ENCODE peak calls at places on chromosomes 5 and 9, in five cellular contexts. B is stomach, F is astrocyte, C is GM23248, A is sigmoid colon. J is an unnamed sample.

GRCh38 chr9:68975644-68976043 is 38.3 kb downstream of the PRKACG start:
- DNase-seq in C (no peak), F (no peak), A (no peak), B (no peak), J (no peak)

GRCh38 chr5:157918811-157919742 is 60.1 kb upstream of the CLINT1 start:
- DNase-seq in C (peak; percentile 14), F (no peak), A (no peak), B (peak; percentile 33), J (peak; percentile 62)

GRCh38 chr9:19788152-19788551 is 685 bp downstream of the SLC24A2 start:
- DNase-seq in F (no peak), C (no peak), B (no peak), A (no peak), J (no peak)

GRCh38 chr9:38380872-38381534 is 11.5 kb upstream of the ALDH1B1 start:
- DNase-seq in C (no peak), A (peak; percentile 42), B (no peak), F (peak; percentile 7), J (no peak)

GRCh38 chr5:7779019-7779662 is 71.8 kb downstream of the CFAP90 start:
- DNase-seq in F (peak; percentile 27), A (no peak), C (no peak), B (no peak), J (no peak)

GRCh38 chr5:59759600-59760357 is 133.7 kb downstream of the PDE4D start:
- DNase-seq in F (no peak), A (no peak), C (peak; percentile 36), B (no peak), J (no peak)

GRCh38 chr5:111902436-111902835 is 145.4 kb upstream of the NREP start:
- DNase-seq in B (no peak), F (no peak), C (no peak), A (no peak), J (no peak)

GRCh38 chr9:106310782-106311181 is 552.2 kb upstream of the ZNF462 start:
- DNase-seq in C (no peak), B (no peak), A (no peak), F (no peak), J (no peak)

GRCh38 chr9:86098793-86099694 is at the start of gene GOLM1:
- DNase-seq in B (peak; percentile 58), A (peak; percentile 73), C (peak; percentile 89), F (peak; percentile 44), J (no peak)

GRCh38 chr5:170753311-170753710 is 30.2 kb upstream of the GABRP start:
- DNase-seq in A (no peak), C (no peak), B (no peak), F (no peak), J (no peak)

GRCh38 chr9:2802494-2802921 is 41.4 kb downstream of the PUM3 start:
- DNase-seq in C (peak; percentile 39), B (no peak), F (no peak), A (no peak), J (no peak)

GRCh38 chr5:33237471-33237870 is 203.3 kb upstream of the TARS1 start:
- DNase-seq in F (no peak), A (no peak), C (no peak), B (no peak), J (no peak)

GRCh38 chr9:110797611-110798010 is 129.0 kb downstream of the MUSK start:
- DNase-seq in C (peak; percentile 49), F (peak; percentile 79), B (no peak), A (no peak), J (no peak)

GRCh38 chr9:130526854-130527650 is 52.3 kb upstream of the FUBP3 start:
- DNase-seq in F (no peak), C (no peak), A (no peak), B (no peak), J (no peak)

GRCh38 chr5:67693956-67694564 is 497.5 kb upstream of the CD180 start:
- DNase-seq in F (peak; percentile 31), A (peak; percentile 97), C (peak; percentile 30), B (peak; percentile 26), J (no peak)

GRCh38 chr5:168992687-168993086 is 308.3 kb downstream of the SLIT3 start:
- DNase-seq in C (no peak), B (peak; percentile 58), F (no peak), A (no peak), J (no peak)

GRCh38 chr9:77957652-77958051 is 74.0 kb downstream of the GNAQ start:
- DNase-seq in C (no peak), A (no peak), F (no peak), B (no peak), J (no peak)

GRCh38 chr5:145681686-145682085 is 153.5 kb downstream of the PRELID2 start:
- DNase-seq in B (peak; percentile 41), F (peak; percentile 57), C (peak; percentile 84), A (no peak), J (peak; percentile 78)

GRCh38 chr5:126098330-126099017 is 324.7 kb upstream of the GRAMD2B start:
- DNase-seq in C (peak; percentile 86), F (peak; percentile 79), B (no peak), A (no peak), J (no peak)

GRCh38 chr9:16090907-16091629 is 538.2 kb downstream of the CCDC171 start:
- DNase-seq in C (peak; percentile 38), B (no peak), F (peak; percentile 53), A (no peak), J (no peak)

GRCh38 chr5:137888875-137889759 is at the start of gene PKD2L2:
- DNase-seq in F (peak; percentile 78), A (peak; percentile 86), B (peak; percentile 80), C (peak; percentile 94), J (peak; percentile 31)

GRCh38 chr9:111831371-111832108 is 36.8 kb upstream of the SHOC1 start:
- DNase-seq in B (no peak), A (no peak), F (peak; percentile 30), C (no peak), J (no peak)

GRCh38 chr5:177457239-177458121 is 10.9 kb downstream of the PRR7 start:
- DNase-seq in C (peak; percentile 99), B (peak; percentile 77), F (peak; percentile 94), A (peak; percentile 93), J (peak; percentile 95)
- H3K36me3 ChIP-seq in C (peaks cover 13% of the 10 kb centered on the region), B (peaks cover 30% of the 10 kb centered on the region), F (peaks cover 19% of the 10 kb centered on the region), A (peaks cover 8% of the 10 kb centered on the region), J (no peaks in the 10 kb centered on the region)

DNA sequence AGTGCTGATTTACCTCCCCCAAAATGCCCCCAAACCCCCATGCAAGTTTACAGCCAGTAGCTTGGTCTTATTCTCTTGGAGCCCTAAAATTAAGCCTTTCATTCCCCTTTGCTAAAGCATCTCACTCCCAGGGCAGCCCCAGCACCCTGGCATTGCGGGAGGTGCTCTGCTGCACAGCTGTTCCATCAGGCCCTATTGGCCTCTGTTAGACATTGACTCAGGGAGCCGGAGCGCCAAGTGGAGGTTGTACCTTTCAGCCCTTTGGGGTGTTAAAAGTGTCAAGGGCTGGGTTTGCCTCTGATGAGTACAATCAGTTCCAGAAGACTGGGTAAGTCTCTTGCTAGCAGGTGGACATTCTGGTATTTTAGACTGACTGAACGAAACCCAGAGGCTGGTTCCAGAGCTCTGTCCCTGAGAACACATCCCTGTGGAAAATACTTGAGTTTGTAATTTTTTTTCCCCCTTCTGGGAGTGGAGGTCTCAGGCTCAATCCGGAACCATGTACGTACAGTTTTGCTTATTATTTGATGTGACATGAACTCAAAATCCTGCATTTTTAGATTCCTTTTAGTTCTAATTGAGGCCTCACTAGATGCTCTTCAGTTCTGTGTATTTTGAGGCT is 102.4 kb downstream of the UBE2R2 start:
- DNase-seq in A (no peak), F (no peak), C (no peak), B (no peak), J (no peak)
- H3K36me3 ChIP-seq in A (peaks cover 19% of the 10 kb centered on the region), F (peaks cover 55% of the 10 kb centered on the region), C (peaks cover 58% of the 10 kb centered on the region), B (peaks cover 97% of the 10 kb centered on the region), J (peaks cover 99% of the 10 kb centered on the region)

GRCh38 chr9:132348676-132349075 is 6.1 kb downstream of the SETX start:
- DNase-seq in F (no peak), A (no peak), B (no peak), C (no peak), J (no peak)

GRCh38 chr9:132346177-132346576 is 8.6 kb downstream of the SETX start:
- DNase-seq in A (no peak), C (no peak), F (no peak), B (no peak), J (no peak)

GRCh38 chr9:132351404-132352050 is 3.3 kb downstream of the SETX start:
- DNase-seq in F (no peak), A (no peak), B (no peak), C (peak; percentile 34), J (peak; percentile 24)

GRCh38 chr9:132354645-132355355 is at the start of gene SETX:
- DNase-seq in A (peak; percentile 98), C (peak; percentile 99), B (peak; percentile 99), F (peak; percentile 85), J (peak; percentile 98)

GRCh38 chr9:132350861-132351315 is 3.9 kb downstream of the SETX start:
- DNase-seq in C (peak; percentile 46), B (no peak), A (no peak), F (no peak), J (peak; percentile 70)
- H3K36me3 ChIP-seq in C (peaks cover 53% of the 10 kb centered on the region), B (peaks cover 67% of the 10 kb centered on the region), A (peaks cover 9% of the 10 kb centered on the region), F (peaks cover 44% of the 10 kb centered on the region), J (peaks cover 82% of the 10 kb centered on the region)

GRCh38 chr5:43161244-43161643 is 30.8 kb upstream of the NIM1K start:
- DNase-seq in F (no peak), A (no peak), B (no peak), C (no peak), J (no peak)
- H3K36me3 ChIP-seq in F (peaks cover 19% of the 10 kb centered on the region), A (no peaks in the 10 kb centered on the region), B (peaks cover 53% of the 10 kb centered on the region), C (peaks cover 21% of the 10 kb centered on the region), J (peaks cover 93% of the 10 kb centered on the region)

GRCh38 chr5:172933238-172933637 is 26.0 kb upstream of the RPL26L1 start:
- DNase-seq in A (no peak), B (no peak), C (no peak), F (no peak), J (no peak)
- H3K36me3 ChIP-seq in A (no peaks in the 10 kb centered on the region), B (peaks cover 64% of the 10 kb centered on the region), C (no peaks in the 10 kb centered on the region), F (no peaks in the 10 kb centered on the region), J (peaks cover 54% of the 10 kb centered on the region)

GRCh38 chr9:122144006-122144405 is 15.6 kb downstream of the NDUFA8 start:
- DNase-seq in F (no peak), A (no peak), B (no peak), C (no peak), J (no peak)

GRCh38 chr9:122144836-122145235 is 14.7 kb downstream of the NDUFA8 start:
- DNase-seq in C (peak; percentile 33), B (no peak), A (no peak), F (no peak), J (peak; percentile 18)

GRCh38 chr9:122141671-122142070 is 17.9 kb downstream of the NDUFA8 start:
- DNase-seq in C (no peak), A (no peak), F (no peak), B (no peak), J (no peak)

GRCh38 chr9:122143296-122143695 is 16.3 kb downstream of the NDUFA8 start:
- DNase-seq in B (no peak), A (no peak), C (no peak), F (no peak), J (no peak)

DNA sequence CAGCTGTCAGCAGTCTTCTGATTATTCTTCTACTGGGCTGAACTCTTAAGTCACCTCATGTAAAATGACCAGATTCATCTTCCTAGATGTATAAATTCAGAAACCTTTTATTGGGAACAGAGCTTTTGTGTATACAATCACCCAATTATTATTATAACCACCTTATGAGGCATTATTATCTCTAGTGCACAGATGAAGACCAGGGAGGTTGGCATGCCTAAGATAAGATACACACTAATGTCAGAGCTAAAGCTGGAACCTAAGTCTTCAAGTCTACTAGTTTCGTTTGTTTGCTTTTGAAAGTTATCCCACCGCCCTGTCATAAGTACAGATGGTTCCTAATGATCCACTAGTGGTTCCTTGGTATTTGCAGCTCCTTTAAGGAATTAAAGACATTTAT is 14.1 kb downstream of the NDUFA8 start:
- DNase-seq in C (no peak), B (no peak), A (no peak), F (no peak), J (no peak)
- H3K36me3 ChIP-seq in C (peaks cover 4% of the 10 kb centered on the region), B (peaks cover 74% of the 10 kb centered on the region), A (peaks cover 17% of the 10 kb centered on the region), F (peaks cover 29% of the 10 kb centered on the region), J (peaks cover 81% of the 10 kb centered on the region)

J was measured in OCI-LY7.